ENCODE peak calls at places on chromosomes 11 and 22, in eight cellular contexts. J is T-helper 9 cell; X is islet precursor cell; V is IMR-90; C is pulmonary artery endothelial cell; F is tibial artery; N is stimulated activated CD4-positive, alpha-beta T cell treated with anti-CD3 and anti-CD28 coated beads, Interleukin-4, amount 100 ng/mL, for 48 hours; B is NCI-H774. T is an unnamed sample.

GRCh38 chr22:29870574-29870973 is 12.4 kb upstream of the MTMR3 start:
- DNase-seq in F (no peak), B (no peak), C (no peak), V (no peak), N (no peak), J (no peak), X (no peak), T (no peak)

GRCh38 chr11:113137735-113138529 is 176.5 kb upstream of the TTC12 start:
- DNase-seq in X (no peak), N (no peak), V (no peak), C (no peak), B (peak), F (no peak), J (no peak), T (no peak)

GRCh38 chr11:46120361-46120710 is 918 bp downstream of the PHF21A start:
- DNase-seq in J (peak), X (peak), C (no peak), F (peak), V (no peak), B (no peak), N (no peak), T (no peak)

GRCh38 chr11:130583866-130584265 is 135.4 kb downstream of the ADAMTS15 start:
- DNase-seq in V (no peak), X (peak), N (no peak), J (no peak), B (no peak), C (no peak), F (no peak), T (no peak)

GRCh38 chr11:128356992-128357391 is 230.4 kb downstream of the ETS1 start:
- DNase-seq in J (no peak), B (no peak), N (no peak), X (no peak), F (no peak), V (no peak), C (no peak), T (no peak)

GRCh38 chr22:42282943-42283287 is 12.5 kb upstream of the TCF20 start:
- DNase-seq in J (no peak), C (no peak), B (no peak), N (no peak), X (no peak), V (no peak), F (no peak), T (no peak)

GRCh38 chr11:131038597-131038996 is 122.3 kb upstream of the SNX19 start:
- DNase-seq in J (no peak), N (no peak), X (no peak), V (no peak), C (no peak), F (no peak), B (no peak), T (no peak)

GRCh38 chr11:123690490-123690889 is 36.1 kb upstream of the SCN3B start:
- DNase-seq in C (no peak), V (peak), X (peak), F (no peak), N (peak), B (no peak), J (no peak), T (no peak)

GRCh38 chr11:120121914-120122473 is 15.9 kb downstream of the TRIM29 start:
- DNase-seq in C (no peak), B (no peak), X (peak), F (no peak), N (no peak), J (no peak), V (no peak), T (no peak)